ENCODE peak calls at places on chromosomes 5 and 9, in ten cellular contexts. C is ovary; A is spleen; R is endothelial cell; G is osteocyte; U is cardiac fibroblast; I is CD4-positive, alpha-beta T cell; O is progenitor cell of endocrine pancreas; Q is H9; M is upper lobe of right lung. D is an unnamed sample.

GRCh38 chr9:73137286-73137899 is 14.3 kb upstream of the ANXA1 start:
- DNase-seq in C (no peak), A (no peak), R (no peak), G (no peak), U (no peak), I (no peak), O (no peak), Q (no peak), M (no peak), D (peak; percentile 67)

GRCh38 chr5:118968925-118969375 is 19.4 kb downstream of the DTWD2 start:
- DNase-seq in C (no peak), A (no peak), R (no peak), G (no peak), U (peak; percentile 10), I (no peak), O (no peak), Q (no peak), M (no peak), D (no peak)

GRCh38 chr5:151699071-151699901 is 12.6 kb upstream of the SPARC start:
- DNase-seq in C (peak; percentile 84), A (no peak), R (no peak), G (peak; percentile 91), U (peak; percentile 97), I (no peak), O (no peak), Q (peak; percentile 57), M (no peak), D (peak; percentile 85)

GRCh38 chr5:142584843-142585242 is 101.0 kb downstream of the FGF1 start:
- DNase-seq in C (no peak), A (no peak), R (no peak), G (no peak), U (peak; percentile 25), I (no peak), O (no peak), Q (no peak), M (no peak), D (no peak)

GRCh38 chr9:76266649-76267627 is 127.3 kb downstream of the RFK start:
- DNase-seq in C (no peak), A (no peak), R (no peak), G (no peak), U (no peak), I (no peak), O (no peak), Q (no peak), M (no peak), D (no peak)

GRCh38 chr5:149938272-149938671 is 6.3 kb downstream of the PDE6A start:
- DNase-seq in C (no peak), A (no peak), R (no peak), G (no peak), U (peak; percentile 64), I (no peak), O (no peak), Q (no peak), M (no peak), D (peak; percentile 99)

GRCh38 chr5:52705720-52706119 is 82.0 kb upstream of the ITGA1 start:
- DNase-seq in C (no peak), A (no peak), R (no peak), G (no peak), U (no peak), I (no peak), O (no peak), Q (no peak), M (no peak), D (no peak)

GRCh38 chr5:3602713-3603502 is 7.3 kb downstream of the IRX1 start:
- DNase-seq in C (no peak), A (peak; percentile 72), R (peak; percentile 53), G (no peak), U (peak; percentile 17), I (no peak), O (peak; percentile 57), Q (peak; percentile 70), M (peak; percentile 80), D (no peak)

GRCh38 chr5:56493293-56493692 is 260.2 kb upstream of the ANKRD55 start:
- DNase-seq in C (no peak), A (no peak), R (no peak), G (no peak), U (no peak), I (no peak), O (no peak), Q (no peak), M (no peak), D (no peak)

GRCh38 chr5:177303121-177303924 is at the start of the genes PRELID1 and RAB24:
- DNase-seq in C (peak; percentile 88), A (peak; percentile 97), R (peak; percentile 92), G (peak; percentile 95), U (peak; percentile 83), I (peak; percentile 85), O (peak; percentile 92), Q (peak; percentile 87), M (peak; percentile 95), D (peak; percentile 86)
- TF ChIP-seq CTCF in C (no peak), A (peak; percentile 53), R (no peak), G (peak; percentile 41), U (peak; percentile 7), I (peak; percentile 43), O (peak; percentile 45), Q (peak; percentile 40), M (peak; percentile 38), D (peak; percentile 59)

GRCh38 chr5:115551415-115551814 is 6.8 kb upstream of the FEM1C start:
- DNase-seq in C (no peak), A (no peak), R (no peak), G (no peak), U (peak; percentile 66), I (no peak), O (no peak), Q (no peak), M (no peak), D (peak; percentile 10)

GRCh38 chr5:115545065-115545882 is 699 bp upstream of the FEM1C start:
- DNase-seq in C (no peak), A (no peak), R (no peak), G (no peak), U (no peak), I (no peak), O (no peak), Q (no peak), M (no peak), D (no peak)

GRCh38 chr5:115548683-115549082 is 4.1 kb upstream of the FEM1C start:
- DNase-seq in C (no peak), A (no peak), R (no peak), G (no peak), U (no peak), I (no peak), O (no peak), Q (no peak), M (no peak), D (no peak)

GRCh38 chr5:115553082-115553481 is 8.5 kb upstream of the FEM1C start:
- DNase-seq in C (no peak), A (no peak), R (no peak), G (no peak), U (no peak), I (no peak), O (no peak), Q (no peak), M (no peak), D (peak; percentile 41)

DNA sequence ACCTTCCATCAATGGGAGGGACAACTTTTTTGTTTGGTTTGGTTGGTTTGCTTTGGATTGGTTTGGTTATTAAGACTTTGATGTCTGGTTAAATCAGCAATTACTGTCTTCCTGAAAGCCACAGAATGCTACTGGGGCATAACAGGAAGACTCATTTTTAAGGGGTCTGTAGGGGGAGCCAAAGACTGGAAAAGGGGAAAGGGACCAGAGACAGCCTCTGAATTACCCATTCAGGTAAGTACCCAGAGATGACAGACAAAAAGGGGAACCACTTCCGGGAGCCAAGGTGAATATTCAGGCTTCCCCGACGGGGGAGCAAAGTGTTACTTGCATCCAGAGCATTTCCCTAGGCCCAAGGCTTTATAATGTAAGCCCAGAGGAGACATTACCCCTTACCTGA is 4.6 kb upstream of the FEM1C start:
- DNase-seq in C (no peak), A (no peak), R (peak; percentile 34), G (no peak), U (peak; percentile 38), I (no peak), O (no peak), Q (peak; percentile 80), M (no peak), D (peak; percentile 24)
- TF ChIP-seq CTCF in C (no peak), A (no peak), R (peak; percentile 12), G (peak; percentile 50), U (peak; percentile 40), I (no peak), O (peak; percentile 41), Q (peak; percentile 74), M (no peak), D (no peak)

DNA sequence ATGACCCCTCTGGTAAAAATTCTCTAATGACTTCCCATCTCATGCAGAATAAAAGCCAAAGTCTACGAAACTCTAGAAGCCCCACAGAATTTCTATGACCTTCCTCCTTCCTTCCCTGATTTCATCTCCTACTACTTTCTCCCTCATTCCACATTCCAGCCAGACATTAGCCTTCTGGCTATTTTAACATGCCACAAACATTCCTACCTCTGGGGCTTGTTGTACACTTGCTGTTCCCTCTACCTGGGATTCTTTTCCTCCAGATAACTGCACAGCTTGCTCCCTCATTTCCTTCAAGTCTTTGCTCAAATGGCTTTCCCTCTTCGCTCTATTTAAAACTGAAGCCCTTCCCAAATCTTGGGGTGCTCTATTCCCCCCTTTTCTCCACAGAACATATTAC is 60.1 kb downstream of the FBXW11 start:
- DNase-seq in C (no peak), A (no peak), R (no peak), G (no peak), U (no peak), I (no peak), O (no peak), Q (no peak), M (no peak), D (no peak)
- TF ChIP-seq CTCF in C (no peak), A (no peak), R (no peak), G (no peak), U (no peak), I (no peak), O (peak; percentile 21), Q (peak; percentile 36), M (no peak), D (no peak)

GRCh38 chr5:93902288-93902687 is 160.9 kb upstream of the POU5F2 start:
- DNase-seq in C (no peak), A (no peak), R (no peak), G (no peak), U (no peak), I (no peak), O (no peak), Q (no peak), M (no peak), D (no peak)

GRCh38 chr5:93894471-93895354 is 153.3 kb upstream of the POU5F2 start:
- DNase-seq in C (no peak), A (no peak), R (no peak), G (no peak), U (peak; percentile 32), I (no peak), O (no peak), Q (no peak), M (no peak), D (no peak)

GRCh38 chr5:93904917-93905316 is 163.5 kb upstream of the POU5F2 start:
- DNase-seq in C (no peak), A (no peak), R (no peak), G (no peak), U (no peak), I (no peak), O (no peak), Q (no peak), M (no peak), D (no peak)

DNA sequence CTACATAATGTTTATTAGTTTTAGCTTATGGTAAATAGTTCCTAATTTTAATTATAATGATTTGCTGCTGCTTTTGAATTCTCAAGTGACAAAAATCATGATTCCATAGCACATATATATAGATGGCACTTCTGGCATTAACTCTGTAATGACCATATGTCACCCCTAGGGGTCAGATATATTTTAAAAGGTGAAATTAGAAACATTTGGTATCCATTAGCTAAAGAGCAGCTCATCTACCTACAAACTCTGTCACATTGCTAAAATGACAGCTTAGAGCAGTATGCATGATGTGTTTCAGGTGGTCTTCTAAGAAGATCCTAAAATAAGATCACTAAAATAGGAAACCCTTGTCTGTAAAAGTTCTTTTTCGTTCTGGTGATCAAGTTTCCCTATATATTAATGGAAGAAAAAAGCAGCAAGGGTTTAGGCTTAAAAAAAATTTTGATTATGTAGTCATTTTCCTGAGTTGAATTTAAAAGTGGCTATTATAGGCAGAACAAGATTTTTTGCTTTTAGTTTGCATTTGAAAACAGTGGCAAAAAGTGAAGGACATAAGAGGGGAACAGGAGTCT is 157.7 kb upstream of the POU5F2 start:
- DNase-seq in C (no peak), A (no peak), R (no peak), G (no peak), U (no peak), I (no peak), O (no peak), Q (no peak), M (no peak), D (peak; percentile 24)
- TF ChIP-seq CTCF in C (no peak), A (peak; percentile 46), R (peak; percentile 87), G (peak; percentile 50), U (peak; percentile 44), I (peak; percentile 48), O (peak; percentile 66), Q (peak; percentile 71), M (peak; percentile 39), D (peak; percentile 39)

D was measured in MCF 10A.